ENCODE peak calls at places on chromosomes 1 and 21, in four cellular contexts. B is cardiac muscle cell, J is IMR-90, Y is DND-41. F is an unnamed sample.

GRCh38 chr1:224182057-224182865 is 779 bp upstream of the DEGS1 start:
- DNase-seq in Y (peak; percentile 38), B (no peak), J (no peak), F (no peak)

GRCh38 chr1:183323849-183324683 is 94.1 kb downstream of the NMNAT2 start:
- DNase-seq in J (peak; percentile 57), Y (no peak), B (no peak), F (no peak)

GRCh38 chr1:185401019-185401418 is 84.0 kb upstream of the IVNS1ABP start:
- DNase-seq in Y (no peak), J (peak; percentile 11), B (no peak), F (no peak)

GRCh38 chr1:192577145-192578140 is 1.9 kb downstream of the RGS1 start:
- DNase-seq in Y (no peak), J (no peak), B (no peak), F (no peak)

GRCh38 chr1:244840219-244840794 is 4.8 kb downstream of the COX20 start:
- DNase-seq in Y (no peak), B (no peak), J (peak; percentile 8), F (no peak)

GRCh38 chr1:61953076-61953789 is 211.0 kb downstream of the PATJ start:
- DNase-seq in J (no peak), Y (no peak), B (no peak), F (no peak)

GRCh38 chr21:42970946-42971653 is 3.3 kb upstream of the PKNOX1 start:
- DNase-seq in Y (no peak), J (no peak), B (no peak), F (no peak)

GRCh38 chr1:192809286-192810252 is 730 bp downstream of the RGS2 start:
- DNase-seq in J (peak; percentile 65), B (peak; percentile 54), Y (no peak), F (peak; percentile 59)

GRCh38 chr1:153728305-153729066 is 636 bp downstream of the INTS3 start:
- DNase-seq in Y (peak; percentile 54), J (peak; percentile 48), B (peak; percentile 55), F (peak; percentile 15)

GRCh38 chr1:169484683-169485426 is 889 bp downstream of the SLC19A2 start:
- DNase-seq in B (peak; percentile 51), J (peak; percentile 82), Y (peak; percentile 42), F (peak; percentile 59)

GRCh38 chr1:101293461-101294045 is 56.7 kb downstream of the S1PR1 start:
- DNase-seq in Y (peak; percentile 72), J (peak; percentile 8), B (no peak), F (peak; percentile 54)

GRCh38 chr1:104125226-104125625 is 375.5 kb downstream of the AMY1C start:
- DNase-seq in Y (no peak), B (no peak), J (no peak), F (no peak)

GRCh38 chr1:104125935-104126334 is 376.2 kb downstream of the AMY1C start:
- DNase-seq in B (no peak), Y (no peak), J (no peak), F (no peak)

GRCh38 chr1:104120488-104120887 is 370.8 kb downstream of the AMY1C start:
- DNase-seq in B (no peak), J (no peak), Y (no peak), F (no peak)
- TF ChIP-seq CTCF in B (no peak), J (no peak), Y (peak; percentile 6), F (no peak)

GRCh38 chr1:95096218-95096841 is 20.8 kb upstream of the TLCD4 start:
- DNase-seq in J (peak; percentile 31), Y (no peak), B (no peak), F (no peak)

GRCh38 chr1:95094923-95095322 is 22.2 kb upstream of the ALG14 start:
- DNase-seq in B (peak; percentile 2), Y (no peak), J (no peak), F (no peak)

GRCh38 chr1:95089888-95090287 is 17.1 kb upstream of the ALG14 start:
- DNase-seq in Y (no peak), B (no peak), J (no peak), F (no peak)

GRCh38 chr1:95095833-95096217 is 21.3 kb upstream of the TLCD4 start:
- DNase-seq in J (peak; percentile 84), Y (no peak), B (no peak), F (no peak)

DNA sequence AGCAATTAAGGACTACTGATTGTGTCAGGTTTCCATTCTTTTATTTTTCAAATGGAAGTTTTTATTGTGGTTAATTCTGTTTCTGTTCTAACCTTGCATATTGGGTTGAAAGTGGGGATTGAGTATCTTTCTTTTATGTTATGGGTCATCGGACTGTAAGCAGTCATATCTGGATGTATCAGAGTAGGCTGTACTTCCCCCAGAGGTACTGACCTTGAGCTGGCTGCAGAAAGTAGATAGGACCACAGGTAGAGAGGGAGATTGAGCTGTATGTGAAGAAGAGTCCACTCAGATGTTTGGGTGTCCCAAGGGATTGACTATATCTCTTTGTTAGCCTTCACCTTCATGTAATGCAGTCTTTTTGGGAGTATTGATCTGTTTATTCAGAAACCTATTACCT is 20.5 kb upstream of the ALG14 start:
- DNase-seq in Y (no peak), B (no peak), J (no peak), F (no peak)
- TF ChIP-seq CTCF in Y (no peak), B (no peak), J (no peak), F (no peak)

GRCh38 chr21:35727830-35728229 is 332.5 kb downstream of the SETD4 start:
- DNase-seq in J (no peak), Y (no peak), B (no peak), F (no peak)

GRCh38 chr21:35732788-35733187 is 327.5 kb downstream of the SETD4 start:
- DNase-seq in Y (no peak), B (no peak), J (no peak), F (no peak)

GRCh38 chr21:35730325-35730724 is 330.0 kb downstream of the SETD4 start:
- DNase-seq in Y (no peak), B (no peak), J (no peak), F (no peak)
- TF ChIP-seq CTCF in Y (no peak), B (no peak), J (no peak), F (peak; percentile 18)

GRCh38 chr1:243712242-243712641 is 137.8 kb downstream of the AKT3 start:
- DNase-seq in Y (no peak), J (no peak), B (no peak), F (no peak)

GRCh38 chr1:243710467-243710866 is 139.6 kb downstream of the AKT3 start:
- DNase-seq in J (no peak), Y (no peak), B (no peak), F (no peak)

GRCh38 chr1:243715285-243715684 is 134.8 kb downstream of the AKT3 start:
- DNase-seq in Y (no peak), B (no peak), J (no peak), F (no peak)

GRCh38 chr1:243713470-243714186 is 136.4 kb downstream of the AKT3 start:
- DNase-seq in J (peak; percentile 44), B (peak; percentile 18), Y (no peak), F (no peak)

DNA sequence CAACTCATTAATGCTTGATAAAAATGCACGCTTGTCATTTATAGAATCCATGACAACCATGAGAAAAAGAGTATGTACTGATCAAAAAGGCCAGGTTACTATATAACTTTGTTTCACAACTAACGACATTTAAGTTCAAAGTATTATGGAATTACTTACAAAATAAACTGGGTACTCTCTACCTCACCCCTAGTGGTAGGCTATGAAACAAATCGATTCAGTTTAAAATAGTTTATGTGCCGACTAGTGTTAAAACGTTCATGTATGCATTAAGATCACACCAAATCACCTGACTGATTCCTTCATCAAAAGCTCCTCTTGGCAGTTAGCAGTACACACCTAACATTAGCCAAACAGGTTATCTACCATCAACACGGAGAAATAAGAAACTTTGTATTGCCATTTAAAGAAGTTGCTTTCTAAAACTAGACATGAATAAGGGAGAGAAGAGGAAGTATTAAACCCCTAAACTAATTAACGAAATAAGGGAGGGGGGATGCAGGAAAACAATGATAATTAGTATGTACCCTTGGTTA is 137.1 kb downstream of the AKT3 start:
- DNase-seq in J (peak; percentile 19), B (no peak), Y (no peak), F (no peak)
- TF ChIP-seq CTCF in J (peak; percentile 35), B (peak; percentile 36), Y (no peak), F (peak; percentile 65)

F was measured in HFFc6.